ENCODE peak calls at places on chromosomes 6 and 20, in four cellular contexts. L is tibial nerve, W is GM03348, Z is EL. T is an unnamed sample.

GRCh38 chr6:44037847-44038542 is 89.3 kb downstream of the MRPL14 start:
- DNase-seq in L (no peak), W (no peak), Z (no peak), T (peak)

GRCh38 chr6:63537126-63537958 is 34.9 kb upstream of the LOC128125822 start:
- DNase-seq in Z (no peak), L (no peak), W (no peak), T (no peak)

GRCh38 chr6:127477648-127478047 is 18.5 kb upstream of the KIAA0408 start:
- DNase-seq in Z (no peak), L (no peak), W (no peak), T (no peak)

GRCh38 chr6:33271608-33272357 is at the start of the genes RPS18 and VPS52:
- DNase-seq in L (peak), W (peak), Z (peak), T (peak)

GRCh38 chr6:92887871-92888270 is 531.5 kb downstream of the EPHA7 start:
- DNase-seq in Z (no peak), W (no peak), L (no peak), T (peak)

GRCh38 chr20:64145458-64146300 is 18.6 kb upstream of the MYT1 start:
- DNase-seq in L (no peak), W (no peak), Z (no peak), T (peak)

GRCh38 chr20:44743916-44744655 is 1.6 kb upstream of the KCNK15 start:
- DNase-seq in W (no peak), L (no peak), Z (no peak), T (peak)

GRCh38 chr6:3977875-3978711 is 100.8 kb downstream of the FAM217A start:
- DNase-seq in W (peak), Z (peak), L (no peak), T (peak)

GRCh38 chr6:39425346-39426056 is 103.0 kb upstream of the KCNK16 start:
- DNase-seq in W (peak), L (no peak), Z (no peak), T (peak)

GRCh38 chr20:39070484-39071231 is 108.5 kb downstream of the DHX35 start:
- DNase-seq in W (peak), Z (peak), L (no peak), T (peak)

GRCh38 chr20:50575869-50576720 is 65.9 kb downstream of the PTPN1 start:
- DNase-seq in L (peak), W (peak), Z (peak), T (peak)

GRCh38 chr20:10656270-10656669 is 17.5 kb downstream of the JAG1 start:
- DNase-seq in L (no peak), W (no peak), Z (no peak), T (no peak)

GRCh38 chr20:54063998-54064676 is 6.3 kb downstream of the BCAS1 start:
- DNase-seq in W (no peak), Z (no peak), L (no peak), T (no peak)

GRCh38 chr6:89243331-89243629 is 26.1 kb upstream of the GABRR1 start:
- DNase-seq in W (no peak), Z (no peak), L (no peak), T (no peak)

GRCh38 chr6:18100296-18100695 is 22.2 kb downstream of the NHLRC1 start:
- DNase-seq in L (no peak), Z (no peak), W (no peak), T (no peak)

GRCh38 chr6:163588211-163588919 is 173.8 kb downstream of the QKI start:
- DNase-seq in Z (peak), L (no peak), W (peak), T (no peak)

GRCh38 chr20:40686434-40686882 is 2.6 kb downstream of the MAFB start:
- DNase-seq in Z (no peak), L (no peak), W (no peak), T (no peak)

GRCh38 chr6:37559060-37559459 is 59.4 kb upstream of the CCDC167 start:
- DNase-seq in W (no peak), Z (no peak), L (no peak), T (no peak)

GRCh38 chr6:14985366-14985765 is 260.5 kb upstream of the JARID2 start:
- DNase-seq in Z (no peak), W (no peak), L (no peak), T (no peak)

GRCh38 chr6:137115653-137116052 is 57.8 kb downstream of the IL22RA2 start:
- DNase-seq in L (no peak), Z (no peak), W (no peak), T (no peak)

GRCh38 chr6:73323323-73323722 is 30.8 kb downstream of the DPPA5 start:
- DNase-seq in W (no peak), Z (no peak), L (no peak), T (no peak)

GRCh38 chr6:33053230-33053629 is 20.2 kb downstream of the HLA-DPA1 start:
- DNase-seq in Z (no peak), L (no peak), W (no peak), T (no peak)

GRCh38 chr6:104483225-104483834 is 376.4 kb downstream of the HACE1 start:
- DNase-seq in L (no peak), Z (no peak), W (no peak), T (peak)

GRCh38 chr20:59604770-59605665 is 678 bp downstream of the PHACTR3 start:
- DNase-seq in Z (no peak), L (no peak), W (no peak), T (no peak)

GRCh38 chr6:75551367-75551952 is 50.2 kb upstream of the SENP6 start:
- DNase-seq in Z (no peak), L (no peak), W (no peak), T (no peak)

GRCh38 chr20:50191566-50192363 is 1.1 kb downstream of the CEBPB start:
- DNase-seq in Z (peak), L (no peak), W (peak), T (peak)

GRCh38 chr6:157840776-157841175 is 17.7 kb downstream of the SNX9 start:
- DNase-seq in L (no peak), Z (peak), W (peak), T (no peak)

GRCh38 chr6:157707576-157707975 is 115.5 kb upstream of the SNX9 start:
- DNase-seq in W (no peak), Z (no peak), L (no peak), T (no peak)

GRCh38 chr6:155154158-155154830 is 109.5 kb upstream of the CLDN20 start:
- DNase-seq in Z (peak), L (no peak), W (peak), T (peak)

GRCh38 chr6:11333292-11333849 is 100.9 kb upstream of the NEDD9 start:
- DNase-seq in W (no peak), Z (no peak), L (no peak), T (no peak)

GRCh38 chr6:40128149-40128548 is 193.9 kb upstream of the MOCS1 start:
- DNase-seq in W (no peak), Z (no peak), L (no peak), T (no peak)

GRCh38 chr6:38370653-38371311 is 268.9 kb downstream of the BTBD9 start:
- DNase-seq in L (no peak), W (no peak), Z (no peak), T (peak)

GRCh38 chr20:44683263-44684046 is 31.7 kb upstream of the CCN5 start:
- DNase-seq in W (peak), L (no peak), Z (peak), T (peak)